ENCODE peak calls at places on chromosomes 6 and 20, in ten cellular contexts. One of them, this sample, is unnamed.
A peak's percentile ranks its signal among the peaks of the same experiment; 100 is the strongest.

GRCh38 chr6:47626782-47627181 is 71.6 kb upstream of the ADGRF4 start:
- DNase-seq in heart left ventricle: no peak
- DNase-seq in breast epithelium: no peak
- DNase-seq in adrenal gland: no peak
- DNase-seq in transverse colon: no peak
- DNase-seq in ovary: no peak
- DNase-seq in uterus: no peak
- DNase-seq in K562: no peak
- DNase-seq in IMR-90: no peak
- DNase-seq in esophagus squamous epithelium: no peak
- DNase-seq in this sample: no peak

GRCh38 chr20:43590036-43590391 is 723 bp upstream of the IFT52 start:
- DNase-seq in esophagus squamous epithelium: no peak
- DNase-seq in breast epithelium: no peak
- DNase-seq in IMR-90: no peak
- DNase-seq in K562: no peak
- DNase-seq in ovary: peak; percentile 22
- DNase-seq in adrenal gland: no peak
- DNase-seq in heart left ventricle: no peak
- DNase-seq in uterus: peak; percentile 16
- DNase-seq in transverse colon: peak; percentile 21
- DNase-seq in this sample: no peak

GRCh38 chr6:166156942-166157341 is 10.7 kb downstream of the TBXT start:
- DNase-seq in adrenal gland: no peak
- DNase-seq in K562: no peak
- DNase-seq in uterus: no peak
- DNase-seq in heart left ventricle: no peak
- DNase-seq in ovary: no peak
- DNase-seq in IMR-90: peak; percentile 9
- DNase-seq in transverse colon: no peak
- DNase-seq in esophagus squamous epithelium: no peak
- DNase-seq in breast epithelium: no peak
- DNase-seq in this sample: no peak

GRCh38 chr20:32315885-32316284 is 38.4 kb downstream of the KIF3B start:
- DNase-seq in adrenal gland: no peak
- DNase-seq in K562: no peak
- DNase-seq in IMR-90: no peak
- DNase-seq in breast epithelium: no peak
- DNase-seq in ovary: no peak
- DNase-seq in transverse colon: no peak
- DNase-seq in heart left ventricle: no peak
- DNase-seq in esophagus squamous epithelium: no peak
- DNase-seq in uterus: no peak
- DNase-seq in this sample: peak; percentile 85

GRCh38 chr6:44388135-44388487 is 605 bp downstream of the CDC5L start:
- DNase-seq in breast epithelium: no peak
- DNase-seq in uterus: no peak
- DNase-seq in K562: no peak
- DNase-seq in transverse colon: peak; percentile 13
- DNase-seq in ovary: no peak
- DNase-seq in adrenal gland: no peak
- DNase-seq in esophagus squamous epithelium: no peak
- DNase-seq in IMR-90: no peak
- DNase-seq in heart left ventricle: no peak
- DNase-seq in this sample: no peak

GRCh38 chr6:18601515-18602035 is 214.4 kb downstream of the RNF144B start:
- DNase-seq in uterus: no peak
- DNase-seq in adrenal gland: no peak
- DNase-seq in breast epithelium: no peak
- DNase-seq in transverse colon: no peak
- DNase-seq in IMR-90: no peak
- DNase-seq in heart left ventricle: no peak
- DNase-seq in esophagus squamous epithelium: no peak
- DNase-seq in K562: no peak
- DNase-seq in ovary: no peak
- DNase-seq in this sample: no peak

GRCh38 chr6:41291717-41292116 is 5.2 kb upstream of the TREM1 start:
- DNase-seq in heart left ventricle: no peak
- DNase-seq in transverse colon: no peak
- DNase-seq in uterus: no peak
- DNase-seq in adrenal gland: no peak
- DNase-seq in K562: no peak
- DNase-seq in IMR-90: no peak
- DNase-seq in breast epithelium: no peak
- DNase-seq in esophagus squamous epithelium: no peak
- DNase-seq in ovary: no peak
- DNase-seq in this sample: no peak

GRCh38 chr6:143805832-143806281 is 37.3 kb upstream of the LTV1 start:
- DNase-seq in adrenal gland: no peak
- DNase-seq in breast epithelium: no peak
- DNase-seq in transverse colon: no peak
- DNase-seq in IMR-90: peak; percentile 80
- DNase-seq in uterus: no peak
- DNase-seq in heart left ventricle: no peak
- DNase-seq in ovary: no peak
- DNase-seq in K562: no peak
- DNase-seq in esophagus squamous epithelium: no peak
- DNase-seq in this sample: no peak

DNA sequence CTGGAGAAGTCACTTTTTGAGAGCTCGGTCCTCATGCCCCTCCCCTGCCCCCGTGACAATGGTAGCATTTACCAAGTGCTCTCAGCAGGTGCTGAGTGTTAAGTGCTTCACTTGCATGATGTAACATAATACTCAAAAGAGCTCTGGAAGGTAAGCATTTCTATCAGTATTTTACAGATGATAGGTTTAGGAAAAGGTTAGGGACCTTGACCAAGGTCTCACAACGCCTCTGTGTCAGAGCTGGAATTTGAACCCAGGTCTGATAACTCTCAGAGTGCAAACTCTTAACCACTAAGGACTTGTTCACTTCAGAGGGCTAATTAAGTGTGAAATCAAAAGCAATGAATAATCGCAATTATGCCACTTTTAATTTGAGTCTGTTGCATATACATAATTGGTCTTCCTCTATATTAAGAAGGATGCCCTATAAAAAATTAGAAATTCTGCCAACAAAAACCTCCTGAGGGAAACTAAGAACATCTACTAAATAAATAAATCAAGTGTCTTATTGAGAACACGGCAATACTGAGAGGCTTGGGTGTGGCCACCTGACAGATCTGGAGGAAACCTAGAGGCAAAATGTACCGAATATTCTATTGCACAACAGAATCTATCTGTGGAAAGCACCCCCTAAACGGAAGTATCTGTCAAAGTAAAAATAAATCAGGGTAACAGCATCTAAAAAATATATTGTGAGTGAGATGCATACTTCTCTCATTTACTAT is 109.8 kb downstream of the BACH2 start:
- DNase-seq in transverse colon: no peak
- DNase-seq in K562: no peak
- DNase-seq in adrenal gland: no peak
- DNase-seq in heart left ventricle: no peak
- DNase-seq in uterus: no peak
- DNase-seq in breast epithelium: no peak
- DNase-seq in ovary: no peak
- DNase-seq in esophagus squamous epithelium: no peak
- DNase-seq in IMR-90: no peak
- DNase-seq in this sample: no peak
- H3K27ac ChIP-seq in transverse colon: no peak overlapping the region
- H3K27ac ChIP-seq in K562: no peak overlapping the region
- H3K27ac ChIP-seq in adrenal gland: no peak overlapping the region
- H3K27ac ChIP-seq in heart left ventricle: no peak overlapping the region
- H3K27ac ChIP-seq in uterus: no peak overlapping the region
- H3K27ac ChIP-seq in breast epithelium: no peak overlapping the region
- H3K27ac ChIP-seq in ovary: no peak overlapping the region
- H3K27ac ChIP-seq in esophagus squamous epithelium: no peak overlapping the region
- H3K27ac ChIP-seq in IMR-90: no peak overlapping the region
- H3K27ac ChIP-seq in this sample: no peak overlapping the region

DNA sequence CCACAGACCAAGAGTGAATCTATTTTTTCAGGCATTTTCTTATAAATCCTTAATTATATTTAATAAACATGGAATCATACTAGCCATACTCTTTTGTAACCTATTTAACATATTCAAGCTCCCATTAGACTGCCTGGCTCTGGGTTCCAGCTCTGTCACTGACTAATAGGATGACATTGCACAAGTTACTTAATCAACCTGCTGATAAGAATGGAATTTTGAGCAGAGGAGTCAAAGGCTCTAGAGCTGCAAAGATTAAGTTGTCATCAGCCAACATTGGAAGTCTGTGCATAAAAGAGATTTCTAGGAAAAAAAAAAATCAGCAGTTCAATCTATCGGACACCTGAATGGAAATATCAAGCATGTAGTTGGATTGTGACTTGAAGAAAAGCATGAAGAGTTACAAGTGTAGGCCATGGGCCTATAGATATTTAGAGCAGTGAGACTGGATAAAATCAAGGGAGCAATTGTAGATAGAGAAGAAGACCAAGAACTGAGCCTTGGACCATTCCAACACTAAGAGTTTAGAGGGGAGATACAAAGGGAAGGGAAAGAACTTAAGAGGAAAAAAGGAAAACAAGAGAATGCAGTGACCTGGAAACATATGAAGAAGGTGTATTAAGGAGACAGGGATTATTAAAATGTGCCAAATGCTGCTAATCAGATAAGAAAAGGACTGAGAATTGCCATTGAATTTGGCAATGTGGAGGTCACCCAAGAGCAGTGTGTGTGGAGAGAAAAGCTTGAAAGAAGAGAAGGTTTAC is 11.0 kb upstream of the HINT3 start:
- DNase-seq in breast epithelium: no peak
- DNase-seq in adrenal gland: peak; percentile 56
- DNase-seq in heart left ventricle: no peak
- DNase-seq in IMR-90: peak; percentile 82
- DNase-seq in esophagus squamous epithelium: no peak
- DNase-seq in K562: peak; percentile 55
- DNase-seq in transverse colon: no peak
- DNase-seq in ovary: no peak
- DNase-seq in uterus: no peak
- DNase-seq in this sample: no peak
- TF ChIP-seq POLR2A in breast epithelium: no peak
- TF ChIP-seq POLR2A in adrenal gland: no peak
- TF ChIP-seq POLR2A in heart left ventricle: no peak
- TF ChIP-seq POLR2A in IMR-90: peak; percentile 53
- TF ChIP-seq POLR2A in esophagus squamous epithelium: no peak
- TF ChIP-seq POLR2A in K562: no peak
- TF ChIP-seq POLR2A in transverse colon: no peak
- TF ChIP-seq POLR2A in ovary: no peak
- TF ChIP-seq POLR2A in uterus: no peak
- TF ChIP-seq POLR2A in this sample: no peak

GRCh38 chr6:58113960-58114359 is 796.5 kb downstream of the PRIM2 start:
- DNase-seq in adrenal gland: no peak
- DNase-seq in K562: no peak
- DNase-seq in ovary: no peak
- DNase-seq in heart left ventricle: no peak
- DNase-seq in breast epithelium: no peak
- DNase-seq in esophagus squamous epithelium: no peak
- DNase-seq in transverse colon: no peak
- DNase-seq in IMR-90: no peak
- DNase-seq in uterus: no peak
- DNase-seq in this sample: no peak
- H3K9me3 ChIP-seq in adrenal gland: no peaks in the 10 kb centered on the region
- H3K9me3 ChIP-seq in K562: no peaks in the 10 kb centered on the region
- H3K9me3 ChIP-seq in ovary: no peaks in the 10 kb centered on the region
- H3K9me3 ChIP-seq in heart left ventricle: no peaks in the 10 kb centered on the region
- H3K9me3 ChIP-seq in breast epithelium: no peaks in the 10 kb centered on the region
- H3K9me3 ChIP-seq in esophagus squamous epithelium: no peaks in the 10 kb centered on the region
- H3K9me3 ChIP-seq in transverse colon: no peaks in the 10 kb centered on the region
- H3K9me3 ChIP-seq in IMR-90: no peaks in the 10 kb centered on the region
- H3K9me3 ChIP-seq in uterus: no peaks in the 10 kb centered on the region
- H3K9me3 ChIP-seq in this sample: no peaks in the 10 kb centered on the region

GRCh38 chr6:37435373-37435772 is 2.4 kb downstream of the CMTR1 start:
- DNase-seq in K562: no peak
- DNase-seq in adrenal gland: no peak
- DNase-seq in breast epithelium: no peak
- DNase-seq in esophagus squamous epithelium: no peak
- DNase-seq in uterus: no peak
- DNase-seq in heart left ventricle: no peak
- DNase-seq in ovary: no peak
- DNase-seq in IMR-90: no peak
- DNase-seq in transverse colon: no peak
- DNase-seq in this sample: no peak

GRCh38 chr6:37429352-37429750 is 3.7 kb upstream of the CMTR1 start:
- DNase-seq in uterus: no peak
- DNase-seq in adrenal gland: no peak
- DNase-seq in transverse colon: no peak
- DNase-seq in K562: no peak
- DNase-seq in breast epithelium: no peak
- DNase-seq in IMR-90: no peak
- DNase-seq in ovary: no peak
- DNase-seq in heart left ventricle: no peak
- DNase-seq in esophagus squamous epithelium: no peak
- DNase-seq in this sample: no peak

GRCh38 chr6:37433657-37434271 is 743 bp downstream of the CMTR1 start:
- DNase-seq in esophagus squamous epithelium: no peak
- DNase-seq in transverse colon: no peak
- DNase-seq in heart left ventricle: no peak
- DNase-seq in adrenal gland: peak; percentile 46
- DNase-seq in IMR-90: peak; percentile 12
- DNase-seq in K562: peak; percentile 42
- DNase-seq in breast epithelium: no peak
- DNase-seq in ovary: no peak
- DNase-seq in uterus: no peak
- DNase-seq in this sample: peak; percentile 28

GRCh38 chr6:37432916-37433656 is at the start of gene CMTR1:
- DNase-seq in uterus: peak; percentile 95
- DNase-seq in adrenal gland: peak; percentile 95
- DNase-seq in ovary: peak; percentile 93
- DNase-seq in transverse colon: peak; percentile 97
- DNase-seq in heart left ventricle: peak; percentile 97
- DNase-seq in breast epithelium: peak; percentile 93
- DNase-seq in IMR-90: peak; percentile 86
- DNase-seq in esophagus squamous epithelium: peak; percentile 56
- DNase-seq in K562: peak; percentile 99
- DNase-seq in this sample: peak; percentile 95

GRCh38 chr6:37432590-37432915 is 468 bp upstream of the CMTR1 start:
- DNase-seq in ovary: no peak
- DNase-seq in IMR-90: no peak
- DNase-seq in adrenal gland: no peak
- DNase-seq in transverse colon: no peak
- DNase-seq in K562: no peak
- DNase-seq in breast epithelium: no peak
- DNase-seq in heart left ventricle: no peak
- DNase-seq in esophagus squamous epithelium: no peak
- DNase-seq in uterus: no peak
- DNase-seq in this sample: no peak
- H3K27ac ChIP-seq in ovary: no peak overlapping the region
- H3K27ac ChIP-seq in IMR-90: peak overlapping the region; percentile 60
- H3K27ac ChIP-seq in adrenal gland: peak overlapping the region; percentile 30
- H3K27ac ChIP-seq in transverse colon: peak overlapping the region; percentile 96
- H3K27ac ChIP-seq in K562: peak overlapping the region; percentile 83
- H3K27ac ChIP-seq in breast epithelium: peak overlapping the region; percentile 96
- H3K27ac ChIP-seq in heart left ventricle: peak overlapping the region; percentile 96
- H3K27ac ChIP-seq in esophagus squamous epithelium: peak overlapping the region; percentile 92
- H3K27ac ChIP-seq in uterus: peak overlapping the region; percentile 81
- H3K27ac ChIP-seq in this sample: peak overlapping the region; percentile 87

This sample was measured in body of pancreas.